ENCODE peak calls at places on chromosome 2, in five cellular contexts. D is spleen, J is lower lobe of right lung, C is A549, S is activated B cell treated with CpG ODN at 0.5 μM for 24 hours. Y is an unnamed sample.

GRCh38 chr2:179809606-179810005 is 51.8 kb downstream of the ZNF385B start:
- DNase-seq in D (no peak), J (no peak), C (no peak), S (no peak), Y (no peak)

GRCh38 chr2:226117506-226118065 is 682.0 kb downstream of the IRS1 start:
- DNase-seq in D (no peak), J (no peak), C (no peak), S (no peak), Y (no peak)

GRCh38 chr2:100292022-100292580 is 30.2 kb downstream of the LONRF2 start:
- DNase-seq in D (no peak), J (peak), C (peak), S (no peak), Y (no peak)

GRCh38 chr2:222813177-222813843 is 47.5 kb upstream of the ACSL3 start:
- DNase-seq in D (no peak), J (no peak), C (no peak), S (no peak), Y (no peak)

GRCh38 chr2:39431592-39432316 is 5.3 kb downstream of the MAP4K3 start:
- DNase-seq in D (no peak), J (no peak), C (no peak), S (no peak), Y (no peak)

GRCh38 chr2:162242586-162243304 is 500 bp downstream of the FAP start:
- DNase-seq in D (no peak), J (no peak), C (no peak), S (no peak), Y (no peak)

GRCh38 chr2:54760310-54760709 is 36.8 kb downstream of the EML6 start:
- DNase-seq in D (no peak), J (no peak), C (no peak), S (no peak), Y (no peak)

GRCh38 chr2:241767464-241768250 is 9.0 kb upstream of the GAL3ST2 start:
- DNase-seq in D (peak), J (no peak), C (no peak), S (no peak), Y (no peak)

GRCh38 chr2:12005886-12006681 is 259.7 kb downstream of the LPIN1 start:
- DNase-seq in D (no peak), J (no peak), C (no peak), S (no peak), Y (no peak)

GRCh38 chr2:20507166-20507692 is 60.4 kb downstream of the RHOB start:
- DNase-seq in D (peak), J (no peak), C (no peak), S (no peak), Y (no peak)

GRCh38 chr2:51650769-51651168 is 618.8 kb upstream of the NRXN1 start:
- DNase-seq in D (no peak), J (no peak), C (no peak), S (no peak), Y (no peak)

DNA sequence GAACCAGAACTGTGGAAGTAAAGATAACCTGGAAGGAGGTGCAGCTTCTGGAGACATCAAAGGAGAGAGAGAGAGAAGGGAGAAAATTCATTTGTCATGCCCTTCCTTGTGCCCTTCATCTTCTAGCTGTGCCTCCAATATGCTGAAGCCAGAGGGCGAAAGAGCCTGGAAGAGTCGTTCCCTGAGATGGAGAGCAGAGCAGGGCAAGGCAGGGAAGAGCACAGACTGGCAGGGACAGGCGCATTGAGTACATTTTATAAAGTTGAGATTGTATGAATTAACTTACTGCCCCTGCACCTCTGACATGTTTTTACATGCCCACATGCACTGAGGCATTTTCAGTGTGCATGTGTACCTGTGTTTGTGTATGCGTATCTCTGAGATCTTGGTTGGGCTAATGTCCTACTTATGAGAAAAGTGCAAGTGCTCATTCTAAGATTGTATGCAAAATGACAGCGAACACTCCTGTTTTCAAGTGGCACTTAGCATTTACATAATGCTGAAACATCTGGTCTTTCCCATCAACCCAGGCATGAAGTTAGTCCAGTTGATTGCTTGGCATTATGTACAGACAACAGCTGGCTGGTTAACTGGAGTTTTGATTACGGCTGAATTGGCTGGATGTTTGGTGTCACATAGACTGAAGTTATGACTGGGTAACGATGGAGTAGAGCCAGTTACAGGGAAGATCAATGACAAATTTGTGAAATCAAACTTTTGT is 23.7 kb upstream of the MMADHC start:
- DNase-seq in D (no peak), J (no peak), C (peak), S (no peak), Y (no peak)
- TF ChIP-seq CTCF in D (no peak), J (peak), C (no peak), S (no peak), Y (no peak)

GRCh38 chr2:33064349-33064801 is 117.6 kb downstream of the LTBP1 start:
- DNase-seq in D (no peak), J (no peak), C (no peak), S (no peak), Y (no peak)

GRCh38 chr2:33073018-33073417 is 126.3 kb downstream of the LTBP1 start:
- DNase-seq in D (no peak), J (no peak), C (peak), S (no peak), Y (no peak)

GRCh38 chr2:33071591-33071990 is 124.8 kb downstream of the LTBP1 start:
- DNase-seq in D (no peak), J (no peak), C (no peak), S (no peak), Y (no peak)

GRCh38 chr2:33069894-33070651 is 123.3 kb downstream of the LTBP1 start:
- DNase-seq in D (no peak), J (no peak), C (peak), S (no peak), Y (no peak)

DNA sequence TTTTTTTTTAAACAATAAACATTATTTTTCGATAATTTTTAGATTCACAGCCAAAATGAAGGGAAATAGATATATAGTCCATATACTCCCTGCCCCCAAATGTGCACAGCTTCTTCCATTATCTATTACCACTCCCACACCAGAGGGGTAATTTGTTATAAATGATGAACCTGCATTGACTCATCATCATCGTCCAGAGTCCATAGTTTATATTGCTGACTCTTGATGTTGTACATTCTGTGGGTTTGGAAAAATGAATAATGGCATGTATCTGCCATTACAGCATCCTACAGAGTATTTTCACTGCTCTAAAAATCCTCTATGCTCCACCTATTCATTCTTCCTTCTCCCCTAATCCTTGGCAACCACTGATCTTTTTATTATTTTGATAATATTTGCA is 121.5 kb downstream of the LTBP1 start:
- DNase-seq in D (no peak), J (no peak), C (peak), S (no peak), Y (no peak)
- TF ChIP-seq CTCF in D (no peak), J (no peak), C (no peak), S (no peak), Y (no peak)

GRCh38 chr2:172606285-172606684 is 50.4 kb downstream of the PDK1 start:
- DNase-seq in D (no peak), J (no peak), C (no peak), S (no peak), Y (no peak)

GRCh38 chr2:172613035-172613434 is 57.1 kb downstream of the PDK1 start:
- DNase-seq in D (no peak), J (no peak), C (no peak), S (no peak), Y (no peak)

GRCh38 chr2:172613610-172614231 is 57.8 kb downstream of the PDK1 start:
- DNase-seq in D (no peak), J (no peak), C (no peak), S (no peak), Y (no peak)

GRCh38 chr2:172607379-172607928 is 51.6 kb downstream of the PDK1 start:
- DNase-seq in D (no peak), J (no peak), C (no peak), S (no peak), Y (no peak)

DNA sequence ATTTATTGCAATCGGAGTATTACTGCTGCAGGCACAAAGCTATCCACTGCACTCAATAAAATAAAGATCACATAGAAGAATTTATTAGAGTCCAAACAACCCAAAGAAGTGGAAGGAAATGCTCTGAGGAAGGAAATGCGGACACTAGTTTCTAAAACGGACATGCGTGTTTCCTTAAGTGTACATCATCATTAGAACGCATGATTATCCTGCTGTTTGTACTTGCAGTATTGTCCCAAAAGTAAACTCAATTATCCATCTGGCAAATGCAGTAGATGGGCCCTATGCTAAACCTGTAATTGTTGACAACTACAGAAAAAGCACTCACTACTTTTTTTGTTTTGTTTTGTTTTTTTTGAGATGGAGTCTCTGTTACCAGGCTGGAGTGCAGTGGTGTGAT is 53.6 kb downstream of the PDK1 start:
- DNase-seq in D (no peak), J (no peak), C (no peak), S (no peak), Y (no peak)
- TF ChIP-seq CTCF in D (no peak), J (no peak), C (no peak), S (no peak), Y (no peak)

GRCh38 chr2:105127288-105127915 is 89.5 kb downstream of the MRPS9 start:
- DNase-seq in D (peak), J (no peak), C (no peak), S (no peak), Y (no peak)

GRCh38 chr2:105126353-105126752 is 88.5 kb downstream of the MRPS9 start:
- DNase-seq in D (no peak), J (no peak), C (no peak), S (no peak), Y (no peak)

GRCh38 chr2:105125920-105126319 is 88.1 kb downstream of the MRPS9 start:
- DNase-seq in D (no peak), J (no peak), C (no peak), S (no peak), Y (no peak)

GRCh38 chr2:105121417-105121816 is 83.5 kb downstream of the MRPS9 start:
- DNase-seq in D (no peak), J (no peak), C (no peak), S (no peak), Y (no peak)

GRCh38 chr2:105125428-105125827 is 87.6 kb downstream of the MRPS9 start:
- DNase-seq in D (peak), J (no peak), C (peak), S (no peak), Y (no peak)
- TF ChIP-seq CTCF in D (no peak), J (no peak), C (no peak), S (no peak), Y (no peak)

Y was measured in endothelial cell.